ENCODE peak calls at places on chromosomes 5 and 9, in seven cellular contexts. F is right cardiac atrium, D is colonic mucosa, W is uterus, B is body of pancreas, X is spleen, G is mesendoderm. R is an unnamed sample.

GRCh38 chr9:131487001-131487400 is 15.7 kb upstream of the POMT1 start:
- DNase-seq in B (no peak), D (no peak), F (peak), W (no peak), X (no peak), G (no peak), R (no peak)

GRCh38 chr5:25190521-25191000 is 545.8 kb upstream of the CDH10 start:
- DNase-seq in X (no peak), F (peak), G (no peak), B (no peak), D (no peak), W (no peak), R (no peak)

GRCh38 chr9:11431490-11431889 is 818.7 kb upstream of the PTPRD start:
- DNase-seq in B (no peak), F (no peak), W (no peak), G (no peak), D (no peak), X (no peak), R (no peak)

GRCh38 chr5:169609716-169610115 is 26.1 kb downstream of the SPDL1 start:
- DNase-seq in D (no peak), G (no peak), X (no peak), F (no peak), W (no peak), B (no peak), R (no peak)

GRCh38 chr9:128339761-128340690 is at the start of gene SLC27A4:
- DNase-seq in G (peak), F (peak), D (peak), B (peak), W (peak), X (peak), R (peak)

GRCh38 chr9:133904371-133905090 is 87.6 kb downstream of the VAV2 start:
- DNase-seq in G (no peak), F (no peak), W (no peak), X (no peak), D (no peak), B (no peak), R (no peak)

GRCh38 chr5:139635606-139636206 is 12.4 kb upstream of the CXXC5 start:
- DNase-seq in B (peak), F (peak), D (peak), X (peak), W (peak), G (peak), R (peak)

GRCh38 chr5:158013303-158013702 is 154.4 kb upstream of the CLINT1 start:
- DNase-seq in F (no peak), G (peak), X (no peak), W (no peak), D (no peak), B (no peak), R (no peak)

GRCh38 chr9:126663661-126664072 is 49.9 kb downstream of the LMX1B start:
- DNase-seq in G (no peak), W (no peak), B (peak), D (no peak), F (peak), X (no peak), R (no peak)

GRCh38 chr9:111056554-111056953 is 18.3 kb upstream of the LPAR1 start:
- DNase-seq in F (no peak), B (no peak), D (no peak), W (no peak), G (no peak), X (no peak), R (no peak)

GRCh38 chr5:180704362-180704761 is 35.5 kb downstream of the OR2Y1 start:
- DNase-seq in X (no peak), W (no peak), B (no peak), D (no peak), F (no peak), G (peak), R (no peak)

GRCh38 chr9:135719472-135719871 is 17.5 kb downstream of the KCNT1 start:
- DNase-seq in W (no peak), G (no peak), X (no peak), B (no peak), D (no peak), F (no peak), R (no peak)
- H3K27ac ChIP-seq in W (no peak), G (no peak), X (peak), B (no peak), D (no peak), F (no peak), R (no peak)

DNA sequence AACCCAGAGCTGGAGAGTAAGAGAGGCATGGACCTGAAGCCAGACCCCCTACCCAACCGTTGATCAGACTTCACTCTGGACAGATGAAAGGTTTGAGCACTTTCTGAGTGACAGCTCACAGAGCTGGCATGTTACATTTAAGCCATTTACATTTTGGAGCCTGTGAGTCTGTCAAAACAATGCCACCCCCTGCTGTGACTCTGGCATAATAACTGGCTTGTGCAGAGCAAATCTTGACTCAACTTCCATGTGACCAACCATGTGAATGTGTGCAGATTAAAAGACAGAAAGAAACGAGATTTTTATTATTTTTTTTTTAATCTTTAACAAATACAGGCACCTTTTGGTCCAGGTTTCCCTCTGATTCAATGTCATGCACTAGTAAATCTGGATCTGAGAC is 48.5 kb downstream of the MFAP3 start:
- DNase-seq in X (no peak), B (peak), G (no peak), F (no peak), W (no peak), D (no peak), R (no peak)
- H3K27ac ChIP-seq in X (no peak), B (no peak), G (no peak), F (no peak), W (no peak), D (no peak), R (no peak)

GRCh38 chr9:4986291-4986690 is 1.2 kb downstream of the JAK2 start:
- DNase-seq in F (no peak), W (no peak), D (no peak), G (no peak), B (no peak), X (no peak), R (no peak)
- H3K27ac ChIP-seq in F (no peak), W (peak), D (peak), G (no peak), B (peak), X (peak), R (no peak)

GRCh38 chr9:114238471-114238870 is 83.1 kb downstream of the COL27A1 start:
- DNase-seq in G (no peak), D (no peak), F (peak), W (peak), X (no peak), B (no peak), R (no peak)
- H3K27ac ChIP-seq in G (no peak), D (no peak), F (peak), W (no peak), X (no peak), B (no peak), R (peak)

DNA sequence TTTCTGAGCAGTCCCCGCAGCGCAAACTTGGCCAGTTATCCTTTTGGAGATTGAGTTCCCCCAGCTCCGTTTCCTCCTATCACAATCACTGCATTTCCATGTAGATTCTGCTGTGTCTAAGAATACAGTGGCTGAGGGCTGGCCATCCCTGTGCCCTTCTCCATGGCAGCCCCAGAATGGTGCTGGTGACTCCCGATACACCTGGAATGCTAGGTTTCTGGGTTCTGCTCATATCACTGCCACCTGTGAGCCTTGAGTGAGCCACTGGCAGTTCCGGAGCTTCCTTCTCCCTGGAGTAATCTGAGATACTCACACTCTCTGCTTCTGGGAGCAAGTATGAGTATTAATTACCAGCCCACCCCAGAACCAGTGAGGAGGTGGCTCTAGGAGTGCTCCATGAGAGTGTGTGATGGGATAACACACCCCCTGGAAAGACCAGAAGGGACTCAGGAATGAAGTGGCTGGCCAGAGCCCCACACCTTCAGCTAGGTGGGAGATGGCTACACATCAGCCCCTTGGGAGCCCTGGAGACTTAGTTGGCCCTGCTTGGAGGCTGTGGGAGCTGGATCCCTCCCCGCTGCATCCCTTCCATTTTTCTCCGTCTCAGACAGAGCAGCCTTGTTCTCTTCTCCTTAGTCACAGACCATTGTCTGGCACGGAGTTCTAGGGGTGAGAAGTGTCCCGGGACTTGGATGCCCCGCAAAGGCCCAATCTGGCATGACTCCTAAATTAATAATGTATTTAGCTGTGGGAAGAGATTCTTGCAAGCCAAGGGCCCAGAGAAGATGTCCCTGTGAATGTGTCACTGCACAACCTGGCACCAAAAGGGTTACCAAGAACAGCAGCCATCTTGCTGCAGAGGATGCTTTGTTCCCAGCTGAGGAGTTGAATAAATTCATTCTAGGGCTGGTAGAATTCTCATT is 4.9 kb downstream of the PCDHGC5 start:
- DNase-seq in X (no peak), B (no peak), F (no peak), G (no peak), W (no peak), D (no peak), R (no peak)
- H3K27ac ChIP-seq in X (no peak), B (no peak), F (peak), G (no peak), W (peak), D (no peak), R (no peak)

DNA sequence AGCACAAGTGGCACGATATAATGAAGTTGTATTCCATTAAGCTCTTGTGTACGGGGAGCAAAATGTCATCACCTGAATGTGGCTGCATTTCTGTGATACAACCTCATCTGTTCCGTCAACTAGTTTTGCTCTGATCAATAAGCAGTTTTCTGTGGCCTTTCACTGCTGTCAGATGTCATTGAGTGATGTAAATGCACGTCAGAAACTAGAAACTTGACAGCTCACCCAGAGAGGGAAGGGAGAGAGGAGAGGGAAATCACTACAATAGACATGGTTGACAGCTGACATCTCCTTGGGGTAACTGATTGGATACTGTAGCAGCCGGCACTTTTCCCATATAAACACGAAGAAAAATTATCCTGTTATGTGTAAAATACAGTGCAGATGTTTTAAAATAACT is 62.7 kb downstream of the SNX24 start:
- DNase-seq in B (no peak), F (no peak), W (no peak), X (no peak), G (no peak), D (no peak), R (no peak)
- H3K27ac ChIP-seq in B (no peak), F (no peak), W (no peak), X (no peak), G (no peak), D (no peak), R (peak)

DNA sequence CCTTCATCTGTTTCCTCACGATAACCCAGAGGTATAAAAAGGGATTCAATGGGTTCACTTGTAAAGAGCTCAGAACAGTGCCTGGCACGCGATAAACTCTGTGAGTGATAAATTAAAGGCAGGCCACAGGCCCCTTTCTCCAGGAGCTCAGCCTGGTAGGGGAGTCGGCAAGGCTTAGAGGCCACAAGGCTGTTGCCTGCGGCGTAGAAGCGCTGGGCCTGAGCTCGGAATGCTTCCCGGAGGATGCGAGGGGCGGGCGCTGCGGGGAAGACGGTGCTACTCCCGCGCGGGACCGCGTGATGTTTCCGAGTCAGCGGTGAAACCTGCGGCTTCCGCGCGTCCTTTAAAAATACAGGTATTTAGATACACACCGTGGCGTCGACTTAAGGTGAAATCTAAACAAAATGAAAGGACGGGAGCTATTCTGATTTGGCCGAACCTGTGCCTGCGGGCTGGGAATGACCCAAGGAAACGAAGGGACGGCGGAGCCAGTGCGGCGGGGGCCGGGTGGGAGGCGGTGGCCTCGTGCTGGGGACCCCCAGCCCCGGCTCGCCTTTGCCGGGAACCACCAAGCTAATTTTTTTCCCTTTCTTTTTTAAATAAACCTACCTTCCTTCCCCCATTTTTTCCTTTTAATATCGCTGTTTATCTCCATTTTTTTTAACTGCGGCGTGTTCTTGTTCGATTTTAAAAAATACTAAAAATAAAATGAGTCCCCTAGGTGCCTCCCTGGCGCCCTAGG is 6.2 kb downstream of the NKX2-5 start:
- DNase-seq in D (no peak), W (no peak), B (no peak), F (peak), G (peak), X (peak), R (peak)
- H3K27ac ChIP-seq in D (no peak), W (no peak), B (no peak), F (peak), G (no peak), X (peak), R (no peak)

GRCh38 chr9:695252-695651 is 146.2 kb upstream of the DMRT1 start:
- DNase-seq in W (no peak), G (no peak), B (no peak), F (no peak), D (no peak), X (no peak), R (no peak)
- H3K27ac ChIP-seq in W (peak), G (no peak), B (peak), F (peak), D (peak), X (no peak), R (peak)

DNA sequence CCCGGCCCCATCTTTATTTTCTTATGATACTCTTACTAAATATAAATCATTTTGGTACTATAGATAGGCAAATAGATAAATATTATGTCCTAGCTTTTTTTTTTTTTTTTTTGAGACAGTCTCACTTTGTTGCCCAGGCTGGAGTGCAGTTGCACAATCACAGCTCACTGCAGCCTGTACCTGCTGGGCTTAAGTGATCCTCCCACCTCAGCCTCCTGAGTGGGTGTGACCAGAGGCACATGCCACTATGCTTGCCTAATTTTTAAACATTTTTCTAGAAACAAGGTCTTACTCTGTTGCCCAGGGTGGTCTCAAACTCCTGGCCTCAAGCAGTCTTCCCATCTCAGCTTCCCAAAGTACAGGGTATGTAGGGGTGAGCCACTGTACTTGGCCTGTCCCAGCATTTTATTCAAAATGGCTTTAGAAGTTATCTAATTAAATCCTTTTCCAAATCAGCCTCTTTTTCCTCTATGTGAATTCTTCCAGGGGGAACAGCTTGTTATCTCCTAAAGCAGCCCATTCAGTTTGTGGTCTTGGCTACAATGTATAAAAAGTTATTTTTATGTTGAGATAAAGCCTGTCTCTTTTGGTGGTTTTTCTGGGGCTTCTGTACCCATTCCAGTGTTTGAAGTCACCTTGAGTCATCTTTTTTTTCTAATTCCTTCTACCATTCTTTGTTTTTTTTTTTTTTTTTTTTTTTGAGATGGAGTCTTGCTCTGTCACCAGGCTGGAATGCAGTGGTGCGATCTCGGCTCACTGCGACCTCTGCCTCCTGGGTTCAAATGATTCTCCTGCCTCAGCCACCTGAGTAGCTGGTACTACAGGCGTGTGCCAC is 12.1 kb downstream of the MELK start:
- DNase-seq in X (no peak), W (no peak), D (no peak), B (no peak), F (no peak), G (peak), R (no peak)
- H3K27ac ChIP-seq in X (no peak), W (no peak), D (no peak), B (no peak), F (no peak), G (no peak), R (no peak)

R was measured in aorta.